ENCODE peak calls at places on chromosomes 6 and 20, in seven cellular contexts. One of them, this sample, is unnamed.

GRCh38 chr20:17612975-17613327 is 43.1 kb downstream of the DSTN start:
- DNase-seq in bronchial epithelial cell: no peak
- DNase-seq in adrenal gland: no peak
- DNase-seq in GM23248: no peak
- DNase-seq in IMR-90: no peak
- DNase-seq in pancreas: no peak
- DNase-seq in heart right ventricle: no peak
- DNase-seq in this sample: no peak

GRCh38 chr20:12581644-12582350 is 427.0 kb upstream of the SPTLC3 start:
- DNase-seq in IMR-90: no peak
- DNase-seq in heart right ventricle: peak; percentile 22
- DNase-seq in adrenal gland: no peak
- DNase-seq in pancreas: no peak
- DNase-seq in GM23248: no peak
- DNase-seq in bronchial epithelial cell: no peak
- DNase-seq in this sample: no peak

GRCh38 chr6:153117986-153118886 is 12.8 kb downstream of the RGS17 start:
- DNase-seq in adrenal gland: no peak
- DNase-seq in bronchial epithelial cell: peak; percentile 96
- DNase-seq in pancreas: no peak
- DNase-seq in GM23248: peak; percentile 89
- DNase-seq in heart right ventricle: no peak
- DNase-seq in IMR-90: peak; percentile 83
- DNase-seq in this sample: peak; percentile 18

GRCh38 chr6:37077459-37078296 is 72.2 kb downstream of the FGD2 start:
- DNase-seq in pancreas: peak; percentile 49
- DNase-seq in bronchial epithelial cell: peak; percentile 54
- DNase-seq in IMR-90: peak; percentile 95
- DNase-seq in GM23248: peak; percentile 96
- DNase-seq in heart right ventricle: peak; percentile 70
- DNase-seq in adrenal gland: peak; percentile 45
- DNase-seq in this sample: peak; percentile 77

GRCh38 chr6:30480536-30481156 is 8.7 kb upstream of the HLA-E start:
- DNase-seq in heart right ventricle: no peak
- DNase-seq in pancreas: no peak
- DNase-seq in GM23248: no peak
- DNase-seq in adrenal gland: no peak
- DNase-seq in IMR-90: no peak
- DNase-seq in bronchial epithelial cell: no peak
- DNase-seq in this sample: no peak

GRCh38 chr6:12291785-12292604 is 1.8 kb downstream of the EDN1 start:
- DNase-seq in pancreas: no peak
- DNase-seq in heart right ventricle: no peak
- DNase-seq in GM23248: peak; percentile 56
- DNase-seq in IMR-90: peak; percentile 33
- DNase-seq in bronchial epithelial cell: peak; percentile 55
- DNase-seq in adrenal gland: no peak
- DNase-seq in this sample: no peak

GRCh38 chr6:47288245-47289090 is 21.2 kb downstream of the TNFRSF21 start:
- DNase-seq in pancreas: no peak
- DNase-seq in bronchial epithelial cell: no peak
- DNase-seq in GM23248: no peak
- DNase-seq in IMR-90: no peak
- DNase-seq in heart right ventricle: no peak
- DNase-seq in adrenal gland: no peak
- DNase-seq in this sample: no peak

GRCh38 chr20:313948-314347 is 11.4 kb upstream of the SOX12 start:
- DNase-seq in adrenal gland: no peak
- DNase-seq in heart right ventricle: no peak
- DNase-seq in IMR-90: peak; percentile 83
- DNase-seq in GM23248: peak; percentile 89
- DNase-seq in bronchial epithelial cell: peak; percentile 95
- DNase-seq in pancreas: no peak
- DNase-seq in this sample: no peak

GRCh38 chr6:167475947-167476346 is 151.1 kb downstream of the TTLL2 start:
- DNase-seq in GM23248: no peak
- DNase-seq in bronchial epithelial cell: no peak
- DNase-seq in adrenal gland: no peak
- DNase-seq in IMR-90: no peak
- DNase-seq in pancreas: no peak
- DNase-seq in heart right ventricle: no peak
- DNase-seq in this sample: no peak

GRCh38 chr6:19991176-19991575 is 154.0 kb downstream of the ID4 start:
- DNase-seq in GM23248: no peak
- DNase-seq in heart right ventricle: no peak
- DNase-seq in bronchial epithelial cell: peak; percentile 4
- DNase-seq in adrenal gland: no peak
- DNase-seq in IMR-90: no peak
- DNase-seq in pancreas: no peak
- DNase-seq in this sample: no peak

GRCh38 chr6:91575032-91575431 is 988.2 kb upstream of the MAP3K7 start:
- DNase-seq in IMR-90: peak; percentile 15
- DNase-seq in adrenal gland: no peak
- DNase-seq in bronchial epithelial cell: peak; percentile 1
- DNase-seq in GM23248: no peak
- DNase-seq in pancreas: no peak
- DNase-seq in heart right ventricle: no peak
- DNase-seq in this sample: no peak

GRCh38 chr6:1607557-1608221 is 2.0 kb upstream of the FOXC1 start:
- DNase-seq in IMR-90: no peak
- DNase-seq in adrenal gland: no peak
- DNase-seq in pancreas: no peak
- DNase-seq in bronchial epithelial cell: peak; percentile 12
- DNase-seq in GM23248: peak; percentile 31
- DNase-seq in heart right ventricle: no peak
- DNase-seq in this sample: no peak

GRCh38 chr6:43338243-43338642 is 29.6 kb upstream of the CRIP3 start:
- DNase-seq in IMR-90: no peak
- DNase-seq in pancreas: no peak
- DNase-seq in GM23248: no peak
- DNase-seq in bronchial epithelial cell: no peak
- DNase-seq in adrenal gland: no peak
- DNase-seq in heart right ventricle: no peak
- DNase-seq in this sample: no peak

GRCh38 chr6:165662671-165663282 is at the start of gene PDE10A:
- DNase-seq in GM23248: peak; percentile 25
- DNase-seq in pancreas: no peak
- DNase-seq in heart right ventricle: peak; percentile 76
- DNase-seq in bronchial epithelial cell: no peak
- DNase-seq in adrenal gland: peak; percentile 38
- DNase-seq in IMR-90: peak; percentile 55
- DNase-seq in this sample: no peak

DNA sequence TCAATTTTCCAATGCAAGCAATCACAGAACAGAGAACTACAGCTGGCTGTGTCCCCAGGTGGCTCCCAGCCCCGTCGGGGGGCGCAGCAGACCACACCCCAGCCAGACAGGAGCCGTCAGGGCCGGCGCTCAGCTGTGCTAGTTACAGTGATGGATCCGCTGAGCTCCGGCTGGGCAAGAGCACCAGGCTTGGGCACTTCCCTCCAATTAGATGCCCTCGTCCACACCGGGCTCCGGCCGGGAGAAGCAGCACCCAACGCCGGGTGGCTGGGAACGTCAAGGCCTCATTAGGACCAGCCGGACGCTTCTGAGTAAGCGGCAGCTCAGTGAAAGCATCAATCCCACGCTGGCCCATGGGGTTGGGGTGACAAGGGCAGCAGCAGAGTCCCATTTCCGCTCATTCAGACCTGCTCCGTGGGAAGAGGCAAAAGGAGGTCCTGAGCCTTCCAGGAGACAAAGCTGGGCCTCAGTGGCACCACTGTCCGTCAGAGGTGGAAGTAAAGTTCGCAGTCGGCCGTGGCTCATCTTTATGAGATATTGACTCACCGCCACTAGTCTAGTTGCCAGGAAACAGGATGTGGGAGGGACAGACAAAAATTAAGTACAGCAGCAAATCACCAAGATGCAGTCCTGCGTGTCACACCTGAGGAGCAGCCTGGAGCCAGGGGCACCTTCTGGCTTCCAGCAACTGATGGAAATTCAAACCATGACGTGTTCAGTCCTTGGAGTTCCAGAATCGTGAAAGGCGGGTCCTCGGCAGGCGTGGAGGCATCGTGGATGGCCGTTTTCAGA is 164.1 kb downstream of the TAF4 start:
- DNase-seq in IMR-90: peak; percentile 4
- DNase-seq in adrenal gland: no peak
- DNase-seq in bronchial epithelial cell: no peak
- DNase-seq in GM23248: peak; percentile 60
- DNase-seq in pancreas: no peak
- DNase-seq in heart right ventricle: no peak
- DNase-seq in this sample: no peak
- H3K27me3 ChIP-seq in IMR-90: peaks cover 5% of the 10 kb centered on the region
- H3K27me3 ChIP-seq in adrenal gland: no peaks in the 10 kb centered on the region
- H3K27me3 ChIP-seq in bronchial epithelial cell: no peaks in the 10 kb centered on the region
- H3K27me3 ChIP-seq in GM23248: peaks cover 12% of the 10 kb centered on the region
- H3K27me3 ChIP-seq in pancreas: no peaks in the 10 kb centered on the region
- H3K27me3 ChIP-seq in heart right ventricle: peaks cover 61% of the 10 kb centered on the region
- H3K27me3 ChIP-seq in this sample: peaks cover 47% of the 10 kb centered on the region

DNA sequence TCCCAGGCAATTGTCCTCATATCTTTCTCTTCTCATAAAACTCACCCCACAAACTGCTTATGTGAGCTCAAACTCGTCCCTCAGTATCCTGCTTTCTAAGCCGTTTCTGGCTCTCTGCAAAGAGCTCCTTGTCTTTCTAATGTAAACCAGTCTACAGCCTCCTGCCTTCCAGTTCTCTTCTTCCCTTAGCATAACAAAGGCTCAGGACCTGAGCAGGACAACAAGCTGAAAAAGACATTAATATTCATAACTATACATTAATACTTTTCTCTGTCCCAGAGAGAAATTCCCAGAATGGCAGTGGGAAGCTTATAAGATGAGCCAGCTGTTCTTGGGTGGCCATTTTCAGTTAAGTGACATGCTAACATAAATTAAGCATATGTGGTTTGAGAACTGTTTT is 207.0 kb upstream of the TCF21 start:
- DNase-seq in heart right ventricle: no peak
- DNase-seq in GM23248: no peak
- DNase-seq in pancreas: no peak
- DNase-seq in IMR-90: no peak
- DNase-seq in adrenal gland: no peak
- DNase-seq in bronchial epithelial cell: no peak
- DNase-seq in this sample: peak; percentile 38
- H3K4me3 ChIP-seq in heart right ventricle: no peak overlapping the region
- H3K4me3 ChIP-seq in GM23248: no peak overlapping the region
- H3K4me3 ChIP-seq in pancreas: no peak overlapping the region
- H3K4me3 ChIP-seq in IMR-90: no peak overlapping the region
- H3K4me3 ChIP-seq in adrenal gland: no peak overlapping the region
- H3K4me3 ChIP-seq in bronchial epithelial cell: no peak overlapping the region
- H3K4me3 ChIP-seq in this sample: no peak overlapping the region

GRCh38 chr6:136921936-136922679 is at the start of gene SLC35D3:
- DNase-seq in GM23248: peak; percentile 46
- DNase-seq in bronchial epithelial cell: no peak
- DNase-seq in heart right ventricle: no peak
- DNase-seq in adrenal gland: no peak
- DNase-seq in IMR-90: no peak
- DNase-seq in pancreas: peak; percentile 30
- DNase-seq in this sample: peak; percentile 45

GRCh38 chr6:136922680-136922996 is 537 bp downstream of the SLC35D3 start:
- DNase-seq in bronchial epithelial cell: no peak
- DNase-seq in heart right ventricle: no peak
- DNase-seq in IMR-90: no peak
- DNase-seq in adrenal gland: no peak
- DNase-seq in pancreas: peak; percentile 23
- DNase-seq in GM23248: no peak
- DNase-seq in this sample: no peak

GRCh38 chr6:136921521-136921935 is 573 bp upstream of the SLC35D3 start:
- DNase-seq in GM23248: peak; percentile 49
- DNase-seq in IMR-90: no peak
- DNase-seq in pancreas: peak; percentile 38
- DNase-seq in heart right ventricle: no peak
- DNase-seq in adrenal gland: no peak
- DNase-seq in bronchial epithelial cell: no peak
- DNase-seq in this sample: no peak

GRCh38 chr6:136920216-136920857 is 1.8 kb upstream of the SLC35D3 start:
- DNase-seq in adrenal gland: no peak
- DNase-seq in heart right ventricle: no peak
- DNase-seq in pancreas: no peak
- DNase-seq in GM23248: peak; percentile 8
- DNase-seq in IMR-90: no peak
- DNase-seq in bronchial epithelial cell: no peak
- DNase-seq in this sample: no peak

DNA sequence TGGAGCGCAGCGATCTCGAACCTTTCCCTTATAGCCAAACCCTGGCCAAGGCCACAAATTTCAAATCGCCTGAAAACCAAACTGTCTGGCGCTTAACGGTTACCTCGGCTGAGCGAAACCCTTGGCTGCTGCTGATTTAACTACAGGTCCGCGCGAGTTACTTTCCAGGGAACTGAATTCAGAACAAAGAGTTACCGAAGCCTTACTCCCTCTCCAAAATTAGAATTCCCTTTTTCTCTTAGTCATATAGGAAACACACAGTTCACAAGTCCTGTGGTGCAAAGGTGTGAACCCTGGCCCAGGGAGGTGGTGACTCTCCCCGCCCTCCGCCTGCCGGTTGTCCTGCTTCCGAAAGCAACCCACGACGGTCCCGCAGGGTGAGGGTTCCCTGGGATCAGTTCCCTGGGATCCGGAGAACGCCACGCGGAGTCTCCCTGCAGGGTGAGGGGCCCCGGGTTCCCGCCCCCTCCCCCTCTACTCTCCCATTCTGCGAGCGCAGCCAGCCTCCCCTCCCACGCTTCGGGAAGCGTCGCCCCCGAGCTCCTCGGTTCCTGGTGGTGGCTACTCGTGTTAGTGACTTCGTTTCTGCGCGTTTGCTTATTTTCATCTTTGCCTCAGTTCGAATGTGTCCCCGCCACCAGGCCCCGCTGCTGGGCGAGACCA is 1.1 kb upstream of the SLC35D3 start:
- DNase-seq in GM23248: peak; percentile 40
- DNase-seq in heart right ventricle: no peak
- DNase-seq in pancreas: peak; percentile 23
- DNase-seq in bronchial epithelial cell: peak; percentile 5
- DNase-seq in adrenal gland: no peak
- DNase-seq in IMR-90: no peak
- DNase-seq in this sample: no peak
- H3K27me3 ChIP-seq in GM23248: peaks cover 56% of the 10 kb centered on the region
- H3K27me3 ChIP-seq in heart right ventricle: peaks cover 70% of the 10 kb centered on the region
- H3K27me3 ChIP-seq in pancreas: no peaks in the 10 kb centered on the region
- H3K27me3 ChIP-seq in bronchial epithelial cell: peaks cover 36% of the 10 kb centered on the region
- H3K27me3 ChIP-seq in adrenal gland: peaks cover 23% of the 10 kb centered on the region
- H3K27me3 ChIP-seq in IMR-90: peaks cover 48% of the 10 kb centered on the region
- H3K27me3 ChIP-seq in this sample: peaks cover 47% of the 10 kb centered on the region

DNA sequence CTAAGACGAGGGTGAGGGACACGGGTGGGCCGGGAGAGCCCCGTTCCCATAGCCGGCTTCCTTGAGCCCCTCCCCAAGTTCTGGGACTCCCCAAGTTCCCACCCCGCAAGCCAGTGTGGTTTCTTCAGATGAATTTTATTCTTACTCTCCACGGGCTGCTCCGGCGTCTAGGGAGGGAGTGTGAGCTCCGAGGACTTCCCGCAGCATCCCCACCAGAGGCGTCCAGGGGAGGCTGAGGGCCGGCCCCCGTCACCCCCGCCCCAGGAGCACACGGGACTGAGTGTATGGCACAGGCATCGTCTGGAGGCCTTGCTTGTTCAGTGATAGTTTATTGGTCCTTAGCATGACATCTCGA is 10.0 kb upstream of the SLC4A11 start:
- DNase-seq in bronchial epithelial cell: no peak
- DNase-seq in pancreas: no peak
- DNase-seq in adrenal gland: no peak
- DNase-seq in heart right ventricle: no peak
- DNase-seq in IMR-90: no peak
- DNase-seq in GM23248: no peak
- DNase-seq in this sample: no peak
- H3K4me3 ChIP-seq in bronchial epithelial cell: no peak overlapping the region
- H3K4me3 ChIP-seq in pancreas: no peak overlapping the region
- H3K4me3 ChIP-seq in adrenal gland: no peak overlapping the region
- H3K4me3 ChIP-seq in heart right ventricle: peak overlapping the region; percentile 42
- H3K4me3 ChIP-seq in IMR-90: no peak overlapping the region
- H3K4me3 ChIP-seq in GM23248: peak overlapping the region; percentile 61
- H3K4me3 ChIP-seq in this sample: no peak overlapping the region

This sample was measured in SJSA1.